ENCODE peak calls at places on chromosomes 11 and 22, in four cellular contexts. One of them, this sample, is unnamed.

GRCh38 chr11:70327717-70328116 is 57.2 kb downstream of the PPFIA1 start:
- DNase-seq in IMR-90: no peak
- DNase-seq in A549: no peak
- DNase-seq in neural progenitor cell: no peak
- DNase-seq in this sample: no peak

GRCh38 chr22:36385491-36386350 is 2.0 kb downstream of the MYH9 start:
- DNase-seq in IMR-90: no peak
- DNase-seq in A549: no peak
- DNase-seq in neural progenitor cell: peak
- DNase-seq in this sample: no peak

GRCh38 chr22:29205598-29206371 is at the start of gene EMID1:
- DNase-seq in IMR-90: peak
- DNase-seq in A549: no peak
- DNase-seq in neural progenitor cell: peak
- DNase-seq in this sample: no peak

GRCh38 chr11:65663634-65664200 is 1.0 kb upstream of the RELA start:
- DNase-seq in IMR-90: peak
- DNase-seq in A549: peak
- DNase-seq in neural progenitor cell: peak
- DNase-seq in this sample: peak

GRCh38 chr22:42632096-42632495 is 8.3 kb downstream of the ATP5MGL start:
- DNase-seq in IMR-90: no peak
- DNase-seq in A549: peak
- DNase-seq in neural progenitor cell: peak
- DNase-seq in this sample: no peak

GRCh38 chr11:61494341-61495038 is 14.1 kb upstream of the LRRC10B start:
- DNase-seq in IMR-90: no peak
- DNase-seq in A549: no peak
- DNase-seq in neural progenitor cell: no peak
- DNase-seq in this sample: no peak

GRCh38 chr11:23311986-23312940 is 452.0 kb upstream of the CCDC179 start:
- DNase-seq in IMR-90: peak
- DNase-seq in A549: no peak
- DNase-seq in neural progenitor cell: peak
- DNase-seq in this sample: no peak

GRCh38 chr22:36289406-36289870 is 36.5 kb downstream of the APOL1 start:
- DNase-seq in IMR-90: no peak
- DNase-seq in A549: no peak
- DNase-seq in neural progenitor cell: no peak
- DNase-seq in this sample: no peak

GRCh38 chr11:44785856-44786606 is 59.3 kb downstream of the TSPAN18 start:
- DNase-seq in IMR-90: no peak
- DNase-seq in A549: peak
- DNase-seq in neural progenitor cell: peak
- DNase-seq in this sample: no peak

GRCh38 chr11:11931461-11932055 is 76.9 kb downstream of the DKK3 start:
- DNase-seq in IMR-90: peak
- DNase-seq in A549: peak
- DNase-seq in neural progenitor cell: peak
- DNase-seq in this sample: peak

GRCh38 chr11:41309716-41310115 is 149.7 kb downstream of the LRRC4C start:
- DNase-seq in IMR-90: no peak
- DNase-seq in A549: no peak
- DNase-seq in neural progenitor cell: peak
- DNase-seq in this sample: no peak

GRCh38 chr11:75148436-75148983 is 2.4 kb upstream of the SLCO2B1 start:
- DNase-seq in IMR-90: no peak
- DNase-seq in A549: no peak
- DNase-seq in neural progenitor cell: no peak
- DNase-seq in this sample: no peak

GRCh38 chr11:27124514-27125264 is 84.1 kb downstream of the BBOX1 start:
- DNase-seq in IMR-90: peak
- DNase-seq in A549: no peak
- DNase-seq in neural progenitor cell: no peak
- DNase-seq in this sample: peak

GRCh38 chr22:44383071-44383575 is 70.4 kb upstream of the SHISAL1 start:
- DNase-seq in IMR-90: no peak
- DNase-seq in A549: no peak
- DNase-seq in neural progenitor cell: no peak
- DNase-seq in this sample: no peak

GRCh38 chr11:85394288-85394687 is 232.9 kb downstream of the DLG2 start:
- DNase-seq in IMR-90: no peak
- DNase-seq in A549: no peak
- DNase-seq in neural progenitor cell: no peak
- DNase-seq in this sample: no peak

GRCh38 chr11:29051935-29052334 is 943.7 kb downstream of the METTL15 start:
- DNase-seq in IMR-90: peak
- DNase-seq in A549: no peak
- DNase-seq in neural progenitor cell: no peak
- DNase-seq in this sample: no peak

GRCh38 chr11:128824199-128825049 is 42.7 kb downstream of the KCNJ1 start:
- DNase-seq in IMR-90: no peak
- DNase-seq in A549: no peak
- DNase-seq in neural progenitor cell: no peak
- DNase-seq in this sample: no peak

GRCh38 chr11:110478410-110478809 is 48.7 kb downstream of the FDX1 start:
- DNase-seq in IMR-90: no peak
- DNase-seq in A549: no peak
- DNase-seq in neural progenitor cell: peak
- DNase-seq in this sample: no peak

GRCh38 chr22:38110863-38111852 is 674 bp upstream of the BAIAP2L2 start:
- DNase-seq in IMR-90: no peak
- DNase-seq in A549: peak
- DNase-seq in neural progenitor cell: peak
- DNase-seq in this sample: peak

GRCh38 chr22:19913337-19913936 is 28.1 kb upstream of the COMT start:
- DNase-seq in IMR-90: no peak
- DNase-seq in A549: no peak
- DNase-seq in neural progenitor cell: no peak
- DNase-seq in this sample: no peak

GRCh38 chr22:19911540-19912235 is 29.9 kb upstream of the COMT start:
- DNase-seq in IMR-90: no peak
- DNase-seq in A549: no peak
- DNase-seq in neural progenitor cell: no peak
- DNase-seq in this sample: no peak

GRCh38 chr22:19912236-19912999 is 29.2 kb upstream of the COMT start:
- DNase-seq in IMR-90: no peak
- DNase-seq in A549: no peak
- DNase-seq in neural progenitor cell: peak
- DNase-seq in this sample: no peak

GRCh38 chr22:19909350-19910179 is 32.0 kb upstream of the COMT start:
- DNase-seq in IMR-90: peak
- DNase-seq in A549: peak
- DNase-seq in neural progenitor cell: peak
- DNase-seq in this sample: peak

DNA sequence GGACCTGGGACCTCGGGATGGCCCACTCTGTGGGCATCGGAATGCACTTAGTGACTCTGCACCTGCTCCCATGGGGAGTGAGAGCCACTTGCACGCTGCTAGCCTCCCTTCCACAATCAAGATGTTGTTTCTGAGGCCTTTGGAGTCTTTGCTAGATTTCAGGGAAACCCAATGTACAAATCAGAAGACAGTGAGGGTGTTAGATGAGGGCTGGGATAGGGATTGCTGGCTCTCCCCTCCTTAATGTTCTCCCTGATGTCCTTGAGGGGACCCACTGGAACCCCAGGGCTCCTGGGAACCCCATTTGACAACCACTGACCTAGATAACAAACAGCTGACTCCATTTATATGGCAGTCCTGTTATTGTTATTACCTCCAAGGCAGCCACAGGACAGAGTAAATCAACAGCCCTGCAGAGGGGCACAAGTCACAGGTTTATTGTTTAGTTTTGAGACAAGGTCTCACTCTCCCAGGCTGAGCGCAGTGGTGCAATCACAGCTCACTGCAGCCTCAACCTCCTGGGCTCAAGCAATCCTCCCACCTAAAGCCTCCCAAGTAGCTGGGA is 31.3 kb upstream of the COMT start:
- DNase-seq in IMR-90: no peak
- DNase-seq in A549: no peak
- DNase-seq in neural progenitor cell: no peak
- DNase-seq in this sample: no peak
- TF ChIP-seq CTCF in IMR-90: no peak
- TF ChIP-seq CTCF in A549: no peak
- TF ChIP-seq CTCF in neural progenitor cell: no peak
- TF ChIP-seq CTCF in this sample: no peak

GRCh38 chr11:48210052-48210451 is 6.6 kb upstream of the OR4B1 start:
- DNase-seq in IMR-90: peak
- DNase-seq in A549: peak
- DNase-seq in neural progenitor cell: no peak
- DNase-seq in this sample: no peak
- TF ChIP-seq CTCF in IMR-90: peak
- TF ChIP-seq CTCF in A549: no peak
- TF ChIP-seq CTCF in neural progenitor cell: no peak
- TF ChIP-seq CTCF in this sample: peak

DNA sequence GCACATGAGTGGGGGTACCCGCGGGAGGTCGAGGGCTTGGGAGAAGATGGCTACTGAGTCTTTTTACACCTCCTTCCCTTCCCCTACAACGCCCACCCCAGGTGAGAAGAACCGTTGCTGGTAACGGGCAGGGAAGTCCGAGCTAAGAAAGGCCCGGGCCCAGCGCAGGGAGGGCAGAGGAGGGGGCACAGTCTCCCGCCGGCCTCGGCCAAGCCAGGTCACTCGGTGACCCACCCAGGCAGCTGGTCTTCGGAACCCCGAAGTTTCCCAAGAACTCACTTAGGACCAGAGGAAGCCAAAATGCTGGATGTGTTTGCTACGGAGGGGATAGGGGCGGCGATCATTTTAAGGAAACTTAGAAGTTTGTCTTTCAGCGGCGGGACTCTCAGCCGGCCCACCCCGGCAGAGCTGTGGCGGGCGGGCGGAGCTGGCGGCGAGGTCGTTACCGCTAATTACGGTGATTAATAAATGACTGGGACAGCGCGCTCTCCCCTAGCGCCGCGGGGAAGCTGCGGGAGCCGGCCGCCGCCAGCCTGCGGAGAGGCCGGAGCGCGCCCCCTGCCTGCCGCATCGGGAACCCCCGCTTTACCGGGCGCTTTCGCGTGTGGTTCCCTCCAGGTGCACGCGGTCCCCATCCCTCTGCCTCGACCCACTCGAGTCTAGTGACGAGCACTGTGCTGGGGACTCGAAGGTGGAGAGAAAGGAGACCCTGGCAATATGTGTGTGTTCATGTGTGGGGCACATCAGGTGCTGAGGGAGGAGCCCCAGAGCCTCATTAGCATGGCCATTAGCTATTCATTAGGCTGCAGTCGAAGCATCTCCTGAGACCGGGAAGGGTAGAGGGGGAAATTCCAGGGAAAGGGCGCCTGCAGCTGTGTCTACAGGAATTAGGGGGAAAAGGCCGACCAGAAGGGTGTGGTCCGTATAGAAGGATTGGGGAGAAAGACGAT is 945 bp downstream of the ROBO3 start:
- DNase-seq in IMR-90: peak
- DNase-seq in A549: peak
- DNase-seq in neural progenitor cell: peak
- DNase-seq in this sample: peak
- TF ChIP-seq CTCF in IMR-90: peak
- TF ChIP-seq CTCF in A549: peak
- TF ChIP-seq CTCF in neural progenitor cell: peak
- TF ChIP-seq CTCF in this sample: peak

GRCh38 chr11:8318536-8318935 is 54.9 kb upstream of the LMO1 start:
- DNase-seq in IMR-90: no peak
- DNase-seq in A549: no peak
- DNase-seq in neural progenitor cell: peak
- DNase-seq in this sample: no peak
- TF ChIP-seq CTCF in IMR-90: no peak
- TF ChIP-seq CTCF in A549: peak
- TF ChIP-seq CTCF in neural progenitor cell: peak
- TF ChIP-seq CTCF in this sample: no peak

DNA sequence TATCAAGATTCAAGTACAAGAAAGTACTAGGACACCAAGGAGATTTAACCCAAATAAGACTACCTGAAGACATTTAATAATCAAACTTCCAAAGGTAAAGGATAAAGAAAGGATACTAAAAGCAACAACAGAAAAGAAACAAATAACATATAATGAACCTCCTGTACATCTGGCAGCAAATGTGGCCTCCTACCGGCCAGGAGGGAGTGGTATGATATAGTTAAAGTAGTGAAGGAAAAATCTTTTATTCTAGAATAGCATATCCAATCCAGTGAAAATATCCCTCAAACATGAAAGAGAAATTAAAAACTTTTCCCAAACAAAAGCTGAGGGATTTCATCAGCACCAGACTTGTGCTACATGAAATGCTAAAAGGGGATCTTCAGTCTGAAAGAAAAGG is 104.7 kb upstream of the GUCY1A2 start:
- DNase-seq in IMR-90: no peak
- DNase-seq in A549: no peak
- DNase-seq in neural progenitor cell: no peak
- DNase-seq in this sample: no peak
- TF ChIP-seq CTCF in IMR-90: no peak
- TF ChIP-seq CTCF in A549: no peak
- TF ChIP-seq CTCF in neural progenitor cell: no peak
- TF ChIP-seq CTCF in this sample: peak

DNA sequence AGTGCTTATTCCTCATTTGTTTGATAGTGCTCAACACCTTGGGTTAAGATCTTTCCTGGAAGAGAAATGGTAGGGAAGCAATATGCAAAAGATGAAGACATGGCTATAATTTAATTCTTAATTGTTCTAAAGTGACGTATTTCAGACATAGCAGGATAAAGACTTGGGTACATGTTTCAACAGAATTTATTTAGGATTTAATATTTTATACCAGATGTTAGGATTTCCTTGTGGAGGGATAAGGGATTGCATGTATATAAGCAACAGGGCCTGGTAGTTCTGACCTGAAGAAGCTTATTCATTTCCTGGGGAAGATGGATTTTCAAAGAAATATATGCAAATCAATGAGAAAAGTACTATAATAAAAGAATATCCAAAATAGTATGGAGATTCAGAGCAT is 163.8 kb downstream of the FAT3 start:
- DNase-seq in IMR-90: no peak
- DNase-seq in A549: peak
- DNase-seq in neural progenitor cell: no peak
- DNase-seq in this sample: no peak
- TF ChIP-seq CTCF in IMR-90: no peak
- TF ChIP-seq CTCF in A549: no peak
- TF ChIP-seq CTCF in neural progenitor cell: peak
- TF ChIP-seq CTCF in this sample: peak